ENCODE peak calls at places on chromosomes 6 and 20, in nine cellular contexts. S, C, I, Y, P, Q, T, G and F are unnamed samples.
A peak's percentile ranks its signal among the peaks of the same experiment; 100 is the strongest.

GRCh38 chr6:143299253-143300166 is 151.0 kb downstream of the ADAT2 start:
- DNase-seq in Q (no peak), C (no peak), P (no peak), G (no peak), S (no peak), T (no peak), I (no peak), Y (no peak), F (no peak)

GRCh38 chr6:73854998-73855718 is 159.2 kb downstream of the CD109 start:
- DNase-seq in C (peak; percentile 29), I (peak; percentile 53), S (no peak), P (peak; percentile 60), G (peak; percentile 33), Y (peak; percentile 28), Q (no peak), T (peak; percentile 23), F (peak; percentile 81)

GRCh38 chr20:13610205-13610604 is 28.5 kb downstream of the TASP1 start:
- DNase-seq in P (no peak), T (no peak), Q (no peak), C (no peak), I (no peak), S (no peak), Y (peak; percentile 5), G (peak; percentile 34), F (no peak)

GRCh38 chr6:150025201-150025917 is at the start of gene RAET1L:
- DNase-seq in C (no peak), P (no peak), T (peak; percentile 75), G (no peak), S (no peak), Y (no peak), Q (no peak), I (peak; percentile 32), F (peak; percentile 56)

GRCh38 chr6:166751051-166751595 is 124.1 kb upstream of the RPS6KA2 start:
- DNase-seq in P (no peak), G (peak; percentile 91), T (no peak), Y (no peak), I (no peak), Q (no peak), C (no peak), S (no peak), F (no peak)

GRCh38 chr6:166679566-166679965 is 52.5 kb upstream of the RPS6KA2 start:
- DNase-seq in Y (no peak), P (no peak), G (no peak), I (no peak), C (no peak), S (no peak), T (no peak), Q (no peak), F (no peak)

GRCh38 chr6:151240036-151240685 is 394 bp downstream of the AKAP12 start:
- DNase-seq in T (peak; percentile 61), I (peak; percentile 32), P (no peak), S (peak; percentile 73), Q (no peak), Y (no peak), G (peak; percentile 89), C (no peak), F (peak; percentile 58)

GRCh38 chr6:116365743-116366142 is 5.0 kb upstream of the DSE start:
- DNase-seq in G (no peak), I (no peak), Q (no peak), T (no peak), P (no peak), S (no peak), Y (no peak), C (no peak), F (no peak)

GRCh38 chr20:6819599-6819998 is 52.1 kb downstream of the BMP2 start:
- DNase-seq in C (no peak), G (no peak), Q (no peak), T (peak; percentile 29), P (peak; percentile 27), Y (no peak), I (no peak), S (no peak), F (no peak)

GRCh38 chr20:11850901-11851300 is 66.8 kb upstream of the BTBD3 start:
- DNase-seq in Y (no peak), S (no peak), C (no peak), I (no peak), Q (no peak), T (no peak), P (no peak), G (no peak), F (peak; percentile 34)

GRCh38 chr6:81751388-81752083 is 945 bp downstream of the TENT5A start:
- DNase-seq in I (no peak), G (no peak), Y (peak; percentile 44), S (peak; percentile 45), Q (no peak), C (peak; percentile 31), T (peak; percentile 61), P (no peak), F (peak; percentile 53)

GRCh38 chr6:89977808-89978748 is 83.8 kb downstream of the GJA10 start:
- DNase-seq in S (no peak), C (no peak), I (no peak), T (no peak), P (no peak), Q (no peak), Y (no peak), G (peak; percentile 65), F (peak; percentile 55)

GRCh38 chr6:85355816-85356215 is 94.1 kb upstream of the NT5E start:
- DNase-seq in Q (no peak), S (no peak), I (no peak), Y (no peak), P (no peak), T (no peak), C (no peak), G (no peak), F (no peak)

DNA sequence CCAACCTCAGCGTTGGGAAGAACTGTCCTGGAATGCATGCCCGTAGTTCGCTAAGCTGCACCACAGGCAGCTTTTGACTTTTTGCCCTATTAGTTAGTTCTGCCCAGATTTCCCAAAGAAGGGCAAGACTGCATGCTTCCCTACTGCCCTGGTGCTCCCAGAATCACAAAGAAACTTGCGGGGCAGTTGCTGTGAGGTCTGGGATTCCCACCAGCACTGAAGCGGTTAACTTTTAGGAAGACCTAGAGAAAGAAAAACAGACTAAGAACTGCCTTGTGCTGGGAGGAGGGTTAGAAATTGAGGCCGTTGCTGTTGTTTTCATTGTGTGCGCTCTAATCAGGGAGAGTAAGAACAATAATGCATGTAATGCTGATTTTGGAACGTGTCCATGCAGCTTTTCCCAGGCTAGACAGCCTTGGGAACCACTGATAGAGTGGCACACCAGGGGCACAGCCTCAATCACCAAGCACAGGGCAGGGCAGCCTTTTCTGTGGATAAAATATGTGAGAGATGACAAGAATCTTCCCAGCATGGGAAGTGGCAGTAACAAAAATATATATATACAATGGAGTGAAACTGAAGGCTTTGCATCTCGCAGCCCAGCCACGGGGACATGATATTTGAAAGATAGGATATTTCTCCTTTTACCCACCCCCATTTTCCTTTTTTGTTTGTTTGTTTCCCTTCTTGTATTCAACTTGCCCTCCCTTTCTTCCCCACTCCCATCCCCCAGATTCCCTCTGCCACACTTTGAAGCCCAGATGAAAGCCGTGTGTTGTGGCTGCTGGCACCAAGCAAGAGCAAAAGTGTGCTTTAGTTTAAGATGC is 137.6 kb upstream of the HEY2 start:
- DNase-seq in T (no peak), S (no peak), C (no peak), Q (no peak), G (no peak), P (no peak), Y (no peak), I (no peak), F (peak; percentile 10)
- H3K4me3 ChIP-seq in T (no peak overlapping the region), S (peak overlapping the region; percentile 19), C (no peak overlapping the region), Q (no peak overlapping the region), G (no peak overlapping the region), P (no peak overlapping the region), Y (no peak overlapping the region), I (no peak overlapping the region), F (no peak overlapping the region)

GRCh38 chr20:363319-364078 is 16.6 kb downstream of the NRSN2 start:
- DNase-seq in S (no peak), T (no peak), G (no peak), P (no peak), I (no peak), Y (no peak), Q (no peak), C (no peak), F (peak; percentile 17)
- H3K4me3 ChIP-seq in S (no peak overlapping the region), T (no peak overlapping the region), G (no peak overlapping the region), P (no peak overlapping the region), I (no peak overlapping the region), Y (no peak overlapping the region), Q (no peak overlapping the region), C (no peak overlapping the region), F (no peak overlapping the region)

DNA sequence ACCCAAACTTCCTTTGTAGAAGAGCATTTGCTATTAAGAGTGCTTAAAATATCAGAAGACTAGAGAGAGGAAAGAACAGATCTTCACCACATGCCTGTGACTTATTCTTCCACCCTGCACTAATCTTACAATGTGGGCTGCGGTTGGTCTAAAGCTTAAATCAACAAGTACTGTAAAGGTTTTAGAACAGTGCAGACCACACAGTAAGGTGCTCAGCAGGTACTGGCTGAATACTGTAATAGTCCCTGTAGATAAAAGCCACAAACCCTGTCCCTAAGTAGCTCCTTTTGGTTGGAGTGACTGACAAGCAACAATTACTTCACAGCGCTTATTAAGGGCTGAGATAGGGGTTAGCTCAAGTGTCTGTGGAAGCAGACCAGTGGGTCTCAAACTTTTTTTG is 972 bp upstream of the PHF3 start:
- DNase-seq in P (no peak), G (no peak), Q (no peak), S (no peak), C (no peak), I (no peak), T (no peak), Y (peak; percentile 13), F (no peak)
- H3K4me3 ChIP-seq in P (no peak overlapping the region), G (no peak overlapping the region), Q (peak overlapping the region; percentile 94), S (peak overlapping the region; percentile 91), C (peak overlapping the region; percentile 85), I (no peak overlapping the region), T (no peak overlapping the region), Y (peak overlapping the region; percentile 20), F (no peak overlapping the region)

GRCh38 chr20:57162253-57162652 is 104.2 kb downstream of the BMP7 start:
- DNase-seq in S (no peak), G (no peak), T (no peak), Y (no peak), Q (no peak), I (no peak), C (no peak), P (no peak), F (no peak)
- H3K4me3 ChIP-seq in S (no peak overlapping the region), G (no peak overlapping the region), T (no peak overlapping the region), Y (no peak overlapping the region), Q (no peak overlapping the region), I (no peak overlapping the region), C (no peak overlapping the region), P (no peak overlapping the region), F (no peak overlapping the region)

DNA sequence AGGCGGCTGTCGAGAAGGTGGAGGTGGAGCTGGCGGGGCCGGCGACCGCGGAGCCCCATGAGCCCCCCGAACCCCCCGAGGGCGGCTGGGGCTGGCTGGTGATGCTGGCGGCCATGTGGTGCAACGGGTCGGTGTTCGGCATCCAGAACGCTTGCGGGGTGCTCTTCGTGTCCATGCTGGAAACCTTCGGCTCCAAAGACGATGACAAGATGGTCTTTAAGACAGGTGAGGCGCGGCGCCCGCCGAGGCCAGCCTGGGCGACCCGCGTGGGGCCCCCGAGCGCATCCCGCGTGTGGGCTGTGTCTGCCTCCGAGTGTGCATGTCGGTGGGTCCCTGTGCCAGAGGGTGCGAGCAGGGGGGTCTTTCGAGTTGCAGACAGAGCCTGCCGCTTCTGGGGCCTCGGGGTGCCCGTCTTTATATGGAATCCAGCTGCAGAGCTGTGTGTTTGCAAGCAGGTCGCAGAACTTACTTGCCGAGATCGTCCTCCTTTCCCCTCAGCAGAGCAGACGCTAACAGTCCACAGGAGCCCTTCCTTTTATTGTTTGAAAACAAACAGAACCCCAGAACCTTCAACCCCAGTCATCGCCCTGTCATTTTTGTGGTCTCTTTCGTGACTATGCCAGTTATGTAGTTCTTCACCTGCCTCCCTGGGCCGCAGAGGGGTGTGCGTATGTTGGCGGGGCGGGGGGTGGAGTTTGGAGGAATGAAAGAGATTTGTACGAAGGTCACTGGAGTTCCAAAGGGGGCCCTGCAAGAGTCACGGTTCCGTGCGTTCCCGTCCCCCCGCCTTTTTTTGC is 766 bp downstream of the SLC16A10 start:
- DNase-seq in P (peak; percentile 66), G (no peak), Y (peak; percentile 87), T (peak; percentile 69), Q (peak; percentile 9), S (peak; percentile 47), C (peak; percentile 80), I (no peak), F (no peak)
- H3K4me3 ChIP-seq in P (peak overlapping the region; percentile 91), G (peak overlapping the region; percentile 78), Y (peak overlapping the region; percentile 66), T (peak overlapping the region; percentile 61), Q (peak overlapping the region; percentile 80), S (peak overlapping the region; percentile 62), C (peak overlapping the region; percentile 90), I (peak overlapping the region; percentile 41), F (no peak overlapping the region)